ENCODE peak calls at places on chromosomes 2 and 18, in six cellular contexts. One of them, this sample, is unnamed.
A peak's percentile ranks its signal among the peaks of the same experiment; 100 is the strongest.

GRCh38 chr2:156625360-156625995 is 189.3 kb downstream of the GPD2 start:
- DNase-seq in PC-9: no peak
- DNase-seq in upper lobe of left lung: no peak
- DNase-seq in left ventricle myocardium inferior: peak; percentile 35
- DNase-seq in transverse colon: no peak
- DNase-seq in lower lobe of right lung: no peak
- DNase-seq in this sample: no peak

GRCh38 chr2:142873850-142874287 is 3.6 kb upstream of the KYNU start:
- DNase-seq in upper lobe of left lung: no peak
- DNase-seq in left ventricle myocardium inferior: no peak
- DNase-seq in lower lobe of right lung: no peak
- DNase-seq in transverse colon: no peak
- DNase-seq in PC-9: no peak
- DNase-seq in this sample: no peak

GRCh38 chr2:235286624-235287368 is 207.0 kb upstream of the AGAP1 start:
- DNase-seq in lower lobe of right lung: no peak
- DNase-seq in transverse colon: no peak
- DNase-seq in PC-9: no peak
- DNase-seq in left ventricle myocardium inferior: no peak
- DNase-seq in upper lobe of left lung: no peak
- DNase-seq in this sample: no peak

GRCh38 chr2:72803626-72804320 is 22.1 kb downstream of the EXOC6B start:
- DNase-seq in PC-9: no peak
- DNase-seq in upper lobe of left lung: no peak
- DNase-seq in left ventricle myocardium inferior: no peak
- DNase-seq in transverse colon: no peak
- DNase-seq in lower lobe of right lung: no peak
- DNase-seq in this sample: no peak

GRCh38 chr2:56025469-56026193 is 102.0 kb upstream of the EFEMP1 start:
- DNase-seq in lower lobe of right lung: no peak
- DNase-seq in left ventricle myocardium inferior: no peak
- DNase-seq in PC-9: no peak
- DNase-seq in upper lobe of left lung: no peak
- DNase-seq in transverse colon: no peak
- DNase-seq in this sample: no peak

GRCh38 chr2:127388423-127389164 is 819 bp upstream of the MAP3K2 start:
- DNase-seq in transverse colon: no peak
- DNase-seq in left ventricle myocardium inferior: no peak
- DNase-seq in PC-9: peak; percentile 77
- DNase-seq in upper lobe of left lung: no peak
- DNase-seq in lower lobe of right lung: no peak
- DNase-seq in this sample: no peak

GRCh38 chr2:132690664-132691303 is 20.8 kb upstream of the LYPD1 start:
- DNase-seq in left ventricle myocardium inferior: no peak
- DNase-seq in transverse colon: no peak
- DNase-seq in PC-9: no peak
- DNase-seq in upper lobe of left lung: no peak
- DNase-seq in lower lobe of right lung: no peak
- DNase-seq in this sample: no peak

GRCh38 chr2:102193074-102193473 is 6.3 kb downstream of the IL1RL2 start:
- DNase-seq in left ventricle myocardium inferior: no peak
- DNase-seq in upper lobe of left lung: no peak
- DNase-seq in PC-9: peak; percentile 65
- DNase-seq in lower lobe of right lung: no peak
- DNase-seq in transverse colon: no peak
- DNase-seq in this sample: no peak

GRCh38 chr2:10532631-10533101 is 84.5 kb upstream of the ODC1 start:
- DNase-seq in PC-9: peak; percentile 90
- DNase-seq in left ventricle myocardium inferior: no peak
- DNase-seq in lower lobe of right lung: no peak
- DNase-seq in transverse colon: no peak
- DNase-seq in upper lobe of left lung: no peak
- DNase-seq in this sample: no peak

GRCh38 chr18:74139888-74140287 is 7.7 kb downstream of the FBXO15 start:
- DNase-seq in transverse colon: no peak
- DNase-seq in upper lobe of left lung: no peak
- DNase-seq in lower lobe of right lung: no peak
- DNase-seq in PC-9: no peak
- DNase-seq in left ventricle myocardium inferior: no peak
- DNase-seq in this sample: no peak

GRCh38 chr2:72026819-72027425 is 120.7 kb downstream of the CYP26B1 start:
- DNase-seq in upper lobe of left lung: no peak
- DNase-seq in PC-9: no peak
- DNase-seq in lower lobe of right lung: no peak
- DNase-seq in transverse colon: no peak
- DNase-seq in left ventricle myocardium inferior: no peak
- DNase-seq in this sample: no peak

GRCh38 chr2:223122706-223123265 is 70.8 kb downstream of the KCNE4 start:
- DNase-seq in left ventricle myocardium inferior: no peak
- DNase-seq in lower lobe of right lung: no peak
- DNase-seq in upper lobe of left lung: no peak
- DNase-seq in PC-9: peak; percentile 60
- DNase-seq in transverse colon: no peak
- DNase-seq in this sample: no peak

GRCh38 chr2:86224645-86225355 is 25.5 kb downstream of the MRPL35 start:
- DNase-seq in upper lobe of left lung: no peak
- DNase-seq in transverse colon: no peak
- DNase-seq in lower lobe of right lung: no peak
- DNase-seq in left ventricle myocardium inferior: no peak
- DNase-seq in PC-9: no peak
- DNase-seq in this sample: no peak

GRCh38 chr2:58557166-58557565 is 316.0 kb upstream of the FANCL start:
- DNase-seq in left ventricle myocardium inferior: no peak
- DNase-seq in transverse colon: no peak
- DNase-seq in lower lobe of right lung: no peak
- DNase-seq in upper lobe of left lung: peak; percentile 51
- DNase-seq in PC-9: no peak
- DNase-seq in this sample: no peak

GRCh38 chr2:95034221-95034620 is 8.7 kb downstream of the MAL start:
- DNase-seq in upper lobe of left lung: no peak
- DNase-seq in lower lobe of right lung: no peak
- DNase-seq in left ventricle myocardium inferior: no peak
- DNase-seq in transverse colon: no peak
- DNase-seq in PC-9: peak; percentile 94
- DNase-seq in this sample: no peak

GRCh38 chr2:30336978-30337841 is 105.9 kb downstream of the LBH start:
- DNase-seq in transverse colon: peak; percentile 57
- DNase-seq in upper lobe of left lung: peak; percentile 59
- DNase-seq in left ventricle myocardium inferior: no peak
- DNase-seq in lower lobe of right lung: no peak
- DNase-seq in PC-9: no peak
- DNase-seq in this sample: no peak

GRCh38 chr2:105824446-105824845 is 79.7 kb downstream of the NCK2 start:
- DNase-seq in transverse colon: no peak
- DNase-seq in lower lobe of right lung: no peak
- DNase-seq in upper lobe of left lung: no peak
- DNase-seq in left ventricle myocardium inferior: no peak
- DNase-seq in PC-9: no peak
- DNase-seq in this sample: no peak

GRCh38 chr2:109597283-109597682 is 16.5 kb downstream of the SEPTIN10 start:
- DNase-seq in left ventricle myocardium inferior: no peak
- DNase-seq in lower lobe of right lung: no peak
- DNase-seq in upper lobe of left lung: no peak
- DNase-seq in PC-9: no peak
- DNase-seq in transverse colon: no peak
- DNase-seq in this sample: no peak

GRCh38 chr2:105875241-105875640 is 130.5 kb downstream of the NCK2 start:
- DNase-seq in upper lobe of left lung: no peak
- DNase-seq in left ventricle myocardium inferior: no peak
- DNase-seq in transverse colon: no peak
- DNase-seq in lower lobe of right lung: no peak
- DNase-seq in PC-9: no peak
- DNase-seq in this sample: no peak

GRCh38 chr2:159124441-159124911 is 156.0 kb downstream of the TANC1 start:
- DNase-seq in upper lobe of left lung: no peak
- DNase-seq in transverse colon: peak; percentile 63
- DNase-seq in PC-9: peak; percentile 86
- DNase-seq in left ventricle myocardium inferior: no peak
- DNase-seq in lower lobe of right lung: no peak
- DNase-seq in this sample: peak; percentile 79

GRCh38 chr18:45978084-45978483 is 11.0 kb upstream of the EPG5 start:
- DNase-seq in upper lobe of left lung: no peak
- DNase-seq in PC-9: peak; percentile 67
- DNase-seq in transverse colon: no peak
- DNase-seq in lower lobe of right lung: no peak
- DNase-seq in left ventricle myocardium inferior: no peak
- DNase-seq in this sample: no peak

GRCh38 chr2:197675711-197676188 is 363 bp upstream of the RFTN2 start:
- DNase-seq in left ventricle myocardium inferior: no peak
- DNase-seq in upper lobe of left lung: no peak
- DNase-seq in PC-9: no peak
- DNase-seq in transverse colon: no peak
- DNase-seq in lower lobe of right lung: no peak
- DNase-seq in this sample: no peak

GRCh38 chr18:55509631-55510372 is 78.2 kb downstream of the TCF4 start:
- DNase-seq in PC-9: no peak
- DNase-seq in left ventricle myocardium inferior: no peak
- DNase-seq in transverse colon: no peak
- DNase-seq in upper lobe of left lung: no peak
- DNase-seq in lower lobe of right lung: no peak
- DNase-seq in this sample: no peak

GRCh38 chr18:26227051-26227672 is 917 bp downstream of the TAF4B start:
- DNase-seq in upper lobe of left lung: no peak
- DNase-seq in left ventricle myocardium inferior: no peak
- DNase-seq in lower lobe of right lung: no peak
- DNase-seq in PC-9: no peak
- DNase-seq in transverse colon: no peak
- DNase-seq in this sample: no peak

GRCh38 chr2:188623995-188624643 is 332.4 kb downstream of the GULP1 start:
- DNase-seq in PC-9: no peak
- DNase-seq in transverse colon: no peak
- DNase-seq in lower lobe of right lung: no peak
- DNase-seq in upper lobe of left lung: no peak
- DNase-seq in left ventricle myocardium inferior: no peak
- DNase-seq in this sample: no peak

GRCh38 chr2:60105868-60106267 is 447.6 kb downstream of the BCL11A start:
- DNase-seq in upper lobe of left lung: peak; percentile 25
- DNase-seq in transverse colon: no peak
- DNase-seq in lower lobe of right lung: no peak
- DNase-seq in left ventricle myocardium inferior: no peak
- DNase-seq in PC-9: no peak
- DNase-seq in this sample: no peak

GRCh38 chr2:40279001-40279400 is 172.9 kb downstream of the SLC8A1 start:
- DNase-seq in upper lobe of left lung: no peak
- DNase-seq in transverse colon: no peak
- DNase-seq in left ventricle myocardium inferior: no peak
- DNase-seq in lower lobe of right lung: no peak
- DNase-seq in PC-9: no peak
- DNase-seq in this sample: no peak

GRCh38 chr2:123738643-123739042 is 286.4 kb upstream of the CNTNAP5 start:
- DNase-seq in upper lobe of left lung: no peak
- DNase-seq in left ventricle myocardium inferior: no peak
- DNase-seq in PC-9: peak; percentile 71
- DNase-seq in lower lobe of right lung: no peak
- DNase-seq in transverse colon: no peak
- DNase-seq in this sample: no peak
- H3K27ac ChIP-seq in upper lobe of left lung: no peak overlapping the region
- H3K27ac ChIP-seq in left ventricle myocardium inferior: no peak overlapping the region
- H3K27ac ChIP-seq in PC-9: no peak overlapping the region
- H3K27ac ChIP-seq in lower lobe of right lung: no peak overlapping the region
- H3K27ac ChIP-seq in transverse colon: no peak overlapping the region
- H3K27ac ChIP-seq in this sample: no peak overlapping the region

GRCh38 chr18:59059140-59059539 is 80.5 kb upstream of the SEC11C start:
- DNase-seq in PC-9: no peak
- DNase-seq in left ventricle myocardium inferior: no peak
- DNase-seq in transverse colon: no peak
- DNase-seq in upper lobe of left lung: no peak
- DNase-seq in lower lobe of right lung: no peak
- DNase-seq in this sample: no peak

GRCh38 chr18:59055345-59056032 is 84.2 kb upstream of the SEC11C start:
- DNase-seq in upper lobe of left lung: no peak
- DNase-seq in left ventricle myocardium inferior: no peak
- DNase-seq in PC-9: no peak
- DNase-seq in transverse colon: no peak
- DNase-seq in lower lobe of right lung: no peak
- DNase-seq in this sample: no peak

GRCh38 chr18:59056706-59057492 is 82.8 kb upstream of the SEC11C start:
- DNase-seq in PC-9: peak; percentile 44
- DNase-seq in transverse colon: peak; percentile 83
- DNase-seq in lower lobe of right lung: no peak
- DNase-seq in upper lobe of left lung: no peak
- DNase-seq in left ventricle myocardium inferior: peak; percentile 59
- DNase-seq in this sample: no peak

GRCh38 chr18:59057493-59057795 is 82.2 kb upstream of the SEC11C start:
- DNase-seq in left ventricle myocardium inferior: no peak
- DNase-seq in upper lobe of left lung: no peak
- DNase-seq in PC-9: no peak
- DNase-seq in lower lobe of right lung: no peak
- DNase-seq in transverse colon: no peak
- DNase-seq in this sample: no peak

GRCh38 chr18:59057969-59058368 is 81.7 kb upstream of the SEC11C start:
- DNase-seq in upper lobe of left lung: no peak
- DNase-seq in left ventricle myocardium inferior: no peak
- DNase-seq in PC-9: no peak
- DNase-seq in transverse colon: no peak
- DNase-seq in lower lobe of right lung: no peak
- DNase-seq in this sample: no peak
- H3K27ac ChIP-seq in upper lobe of left lung: no peak overlapping the region
- H3K27ac ChIP-seq in left ventricle myocardium inferior: no peak overlapping the region
- H3K27ac ChIP-seq in PC-9: no peak overlapping the region
- H3K27ac ChIP-seq in transverse colon: no peak overlapping the region
- H3K27ac ChIP-seq in lower lobe of right lung: no peak overlapping the region
- H3K27ac ChIP-seq in this sample: no peak overlapping the region

GRCh38 chr18:75526038-75526437 is 98.5 kb upstream of the SMIM21 start:
- DNase-seq in transverse colon: no peak
- DNase-seq in upper lobe of left lung: no peak
- DNase-seq in lower lobe of right lung: no peak
- DNase-seq in PC-9: no peak
- DNase-seq in left ventricle myocardium inferior: no peak
- DNase-seq in this sample: no peak
- H3K27ac ChIP-seq in transverse colon: no peak overlapping the region
- H3K27ac ChIP-seq in upper lobe of left lung: no peak overlapping the region
- H3K27ac ChIP-seq in lower lobe of right lung: no peak overlapping the region
- H3K27ac ChIP-seq in PC-9: no peak overlapping the region
- H3K27ac ChIP-seq in left ventricle myocardium inferior: no peak overlapping the region
- H3K27ac ChIP-seq in this sample: no peak overlapping the region

GRCh38 chr2:229927817-229928321 is 5.6 kb downstream of the FBXO36 start:
- DNase-seq in left ventricle myocardium inferior: no peak
- DNase-seq in lower lobe of right lung: no peak
- DNase-seq in upper lobe of left lung: no peak
- DNase-seq in transverse colon: no peak
- DNase-seq in PC-9: peak; percentile 75
- DNase-seq in this sample: no peak

GRCh38 chr2:229930656-229931055 is 8.4 kb downstream of the FBXO36 start:
- DNase-seq in transverse colon: no peak
- DNase-seq in lower lobe of right lung: peak; percentile 16
- DNase-seq in upper lobe of left lung: no peak
- DNase-seq in left ventricle myocardium inferior: no peak
- DNase-seq in PC-9: peak; percentile 93
- DNase-seq in this sample: no peak

DNA sequence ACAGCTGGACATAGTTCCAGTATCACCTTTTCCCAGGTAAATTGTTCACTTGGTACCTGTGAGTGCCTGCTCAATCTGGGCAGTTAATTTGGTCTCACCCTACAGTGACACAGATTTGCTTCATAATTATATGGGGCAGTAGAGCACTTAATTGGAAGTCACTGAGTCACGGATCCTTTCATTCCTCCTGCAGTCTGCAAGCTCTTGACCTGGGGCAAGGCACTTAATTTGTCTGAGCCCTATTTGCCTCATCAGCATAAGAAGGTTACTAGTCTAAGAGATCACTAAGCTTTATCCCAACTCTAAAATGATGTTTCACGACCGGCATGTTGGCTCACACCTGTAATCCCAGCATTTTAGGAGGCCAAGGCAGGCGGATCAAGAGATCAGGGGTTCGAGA is 8.9 kb downstream of the FBXO36 start:
- DNase-seq in PC-9: peak; percentile 63
- DNase-seq in lower lobe of right lung: no peak
- DNase-seq in transverse colon: no peak
- DNase-seq in left ventricle myocardium inferior: no peak
- DNase-seq in upper lobe of left lung: no peak
- DNase-seq in this sample: no peak
- H3K27ac ChIP-seq in PC-9: peak overlapping the region; percentile 76
- H3K27ac ChIP-seq in lower lobe of right lung: no peak overlapping the region
- H3K27ac ChIP-seq in transverse colon: no peak overlapping the region
- H3K27ac ChIP-seq in left ventricle myocardium inferior: no peak overlapping the region
- H3K27ac ChIP-seq in upper lobe of left lung: no peak overlapping the region
- H3K27ac ChIP-seq in this sample: no peak overlapping the region

This sample was measured in epithelial cell of prostate.